ENCODE peak calls at places on chromosomes 2 and 18, in four cellular contexts. I is Caco-2; J is lower lobe of right lung; E is CD8-positive, alpha-beta T cell. R is an unnamed sample. For H3K9me3, the result is how much of the 10 kb centered on the place peaks cover.

GRCh38 chr2:62199392-62200125 is 3.6 kb downstream of the B3GNT2 start:
- DNase-seq in I (no peak), J (no peak), E (no peak), R (no peak)

GRCh38 chr2:52269696-52270485 is 1238.0 kb upstream of the NRXN1 start:
- DNase-seq in J (no peak), I (no peak), E (no peak), R (no peak)

GRCh38 chr2:23836505-23836904 is 90.4 kb downstream of the ATAD2B start:
- DNase-seq in I (no peak), E (no peak), J (no peak), R (no peak)

GRCh38 chr2:30475542-30475941 is 28.5 kb downstream of the LCLAT1 start:
- DNase-seq in I (no peak), J (no peak), E (no peak), R (no peak)

GRCh38 chr2:178886006-178886405 is 78.8 kb upstream of the TTN start:
- DNase-seq in I (no peak), J (no peak), E (no peak), R (no peak)

GRCh38 chr18:33841221-33841967 is 263.4 kb downstream of the ASXL3 start:
- DNase-seq in E (no peak), I (no peak), J (no peak), R (no peak)

GRCh38 chr2:112583497-112584133 is 794 bp upstream of the CHCHD5 start:
- DNase-seq in I (peak), E (no peak), J (no peak), R (peak)

GRCh38 chr2:229342376-229342775 is 71.3 kb upstream of the PID1 start:
- DNase-seq in I (peak), E (no peak), J (peak), R (no peak)

GRCh38 chr2:84694088-84694622 is 177.9 kb downstream of the DNAH6 start:
- DNase-seq in E (no peak), I (no peak), J (no peak), R (peak)

GRCh38 chr2:83991992-83992391 is 467.1 kb downstream of the SUCLG1 start:
- DNase-seq in J (no peak), I (no peak), E (no peak), R (no peak)

GRCh38 chr2:73728711-73729110 is 8.4 kb downstream of the TPRKB start:
- DNase-seq in I (no peak), J (no peak), E (no peak), R (no peak)

GRCh38 chr2:66982766-66983165 is 414.4 kb upstream of the ETAA1 start:
- DNase-seq in E (no peak), I (no peak), J (no peak), R (no peak)

GRCh38 chr2:208686665-208687064 is 280.1 kb downstream of the PTH2R start:
- DNase-seq in I (no peak), J (no peak), E (no peak), R (no peak)

GRCh38 chr18:32483002-32483401 is 12.3 kb upstream of the GAREM1 start:
- DNase-seq in E (no peak), I (no peak), J (no peak), R (no peak)

GRCh38 chr2:68730828-68731227 is 3.8 kb upstream of the ARHGAP25 start:
- DNase-seq in J (no peak), E (no peak), I (no peak), R (no peak)

GRCh38 chr2:173884403-173884802 is 80.8 kb downstream of the SP3 start:
- DNase-seq in I (peak), E (no peak), J (peak), R (no peak)

GRCh38 chr2:19301706-19302105 is 56.7 kb downstream of the OSR1 start:
- DNase-seq in J (no peak), E (no peak), I (no peak), R (no peak)

GRCh38 chr18:67386028-67386427 is 130.5 kb downstream of the DSEL start:
- DNase-seq in J (no peak), I (no peak), E (no peak), R (no peak)

GRCh38 chr2:190581997-190582396 is 47.5 kb upstream of the NEMP2 start:
- DNase-seq in E (no peak), J (no peak), I (no peak), R (no peak)

GRCh38 chr2:240814946-240815760 is 4.9 kb downstream of the KIF1A start:
- DNase-seq in I (no peak), J (no peak), E (no peak), R (no peak)

GRCh38 chr2:159720676-159721075 is 8.4 kb downstream of the MARCHF7 start:
- DNase-seq in J (no peak), I (no peak), E (no peak), R (no peak)

GRCh38 chr2:26630669-26631360 is 10.4 kb downstream of the CIB4 start:
- DNase-seq in I (peak), E (no peak), J (peak), R (no peak)

GRCh38 chr2:118991554-118991953 is 49.6 kb downstream of the MARCO start:
- DNase-seq in J (no peak), E (no peak), I (no peak), R (no peak)

GRCh38 chr2:158781562-158781961 is 13.6 kb upstream of the DAPL1 start:
- DNase-seq in J (no peak), I (peak), E (no peak), R (no peak)

GRCh38 chr18:9705183-9705864 is 2.8 kb upstream of the RAB31 start:
- DNase-seq in J (no peak), I (no peak), E (no peak), R (no peak)

GRCh38 chr2:238846503-238847431 is 1.1 kb upstream of the TWIST2 start:
- DNase-seq in J (peak), I (no peak), E (no peak), R (no peak)

GRCh38 chr2:126344498-126344897 is 311.5 kb upstream of the GYPC start:
- DNase-seq in I (no peak), E (no peak), J (no peak), R (no peak)

GRCh38 chr2:142849818-142850217 is 27.6 kb upstream of the KYNU start:
- DNase-seq in E (no peak), J (no peak), I (no peak), R (no peak)

GRCh38 chr2:28347596-28347995 is 45.1 kb upstream of the FOSL2 start:
- DNase-seq in E (no peak), I (no peak), J (peak), R (no peak)

GRCh38 chr18:7417742-7418141 is 149.4 kb upstream of the PTPRM start:
- DNase-seq in I (peak), E (no peak), J (no peak), R (no peak)

GRCh38 chr2:199988176-199988575 is 32.8 kb downstream of the MAIP1 start:
- DNase-seq in J (no peak), I (no peak), E (no peak), R (no peak)

GRCh38 chr2:71155846-71156245 is 25.4 kb downstream of the MPHOSPH10 start:
- DNase-seq in J (no peak), E (no peak), I (no peak), R (no peak)

GRCh38 chr2:71157124-71157802 is 26.8 kb downstream of the MPHOSPH10 start:
- DNase-seq in E (peak), J (peak), I (peak), R (peak)

GRCh38 chr2:71154279-71154678 is 23.8 kb downstream of the MPHOSPH10 start:
- DNase-seq in E (no peak), J (no peak), I (no peak), R (no peak)

GRCh38 chr2:71154798-71155197 is 24.4 kb downstream of the MPHOSPH10 start:
- DNase-seq in I (peak), J (no peak), E (no peak), R (no peak)

GRCh38 chr2:71156531-71156930 is 26.1 kb downstream of the MPHOSPH10 start:
- DNase-seq in E (no peak), I (no peak), J (no peak), R (no peak)
- H3K4me3 ChIP-seq in E (no peak), I (no peak), J (no peak), R (no peak)

DNA sequence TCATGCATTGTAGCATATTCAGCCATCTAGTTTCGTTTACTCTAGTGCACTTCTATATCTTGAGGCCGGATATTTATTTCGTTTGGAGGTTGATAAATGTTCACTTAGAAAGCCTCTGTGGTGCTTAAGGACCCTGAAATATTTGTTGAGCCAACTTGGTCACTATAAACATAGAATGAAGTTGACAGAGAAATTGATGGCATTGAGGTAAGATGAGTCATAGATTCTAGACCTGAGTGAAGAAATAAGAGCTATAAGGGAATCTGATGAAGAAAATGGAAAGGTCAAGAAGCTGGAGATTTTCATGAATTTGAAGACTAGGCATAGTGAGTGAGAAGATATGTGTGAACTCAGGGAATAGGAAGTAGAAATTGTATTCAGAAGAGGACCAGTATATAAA is 35.9 kb downstream of the EPC2 start:
- DNase-seq in E (no peak), I (no peak), J (no peak), R (no peak)
- H3K9me3 ChIP-seq in E (under half), I (under half), J (under half), R (under half)

DNA sequence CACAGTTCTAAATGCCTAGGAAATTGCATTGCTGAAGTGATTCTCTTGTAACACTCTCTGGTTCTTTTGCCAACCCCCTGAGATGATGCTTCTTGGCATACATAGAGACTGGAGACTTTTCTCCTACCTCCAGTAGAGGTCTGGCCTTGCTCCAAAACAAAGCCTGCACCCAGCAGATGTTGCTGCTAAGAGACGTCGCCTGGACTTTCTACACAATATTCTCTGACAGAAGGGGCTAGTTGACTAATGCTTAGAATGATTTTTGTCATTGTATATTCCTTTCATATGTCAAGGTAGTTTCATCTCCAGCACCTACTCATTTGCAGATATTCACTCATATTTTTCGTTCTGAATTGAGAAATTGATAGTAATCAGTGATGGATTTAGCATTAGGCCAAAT is 24.6 kb downstream of the SOWAHC start:
- DNase-seq in J (no peak), E (no peak), I (no peak), R (no peak)
- H3K4me3 ChIP-seq in J (no peak), E (no peak), I (no peak), R (no peak)

DNA sequence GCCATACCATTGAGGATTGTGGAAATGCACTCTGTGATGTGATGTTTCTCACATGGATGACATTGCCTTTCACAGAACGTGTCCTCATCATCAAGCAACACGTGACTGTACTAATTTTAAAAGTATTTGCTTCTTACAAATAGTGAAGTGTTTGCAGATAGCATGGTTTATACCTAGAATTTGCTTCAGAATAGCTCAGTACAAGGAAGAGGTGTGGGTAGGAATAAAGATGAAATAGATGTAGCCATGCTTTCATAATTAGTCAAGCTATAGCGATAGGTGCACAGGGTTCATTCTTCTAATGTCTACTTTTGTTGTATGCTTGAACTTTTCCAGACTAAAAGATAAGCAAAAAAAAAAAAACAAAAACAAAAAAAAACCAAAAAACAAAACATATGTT is 27.5 kb downstream of the MAP4K4 start:
- DNase-seq in J (no peak), E (no peak), I (no peak), R (no peak)
- H3K9me3 ChIP-seq in J (under half), E (under half), I (under half), R (under half)

DNA sequence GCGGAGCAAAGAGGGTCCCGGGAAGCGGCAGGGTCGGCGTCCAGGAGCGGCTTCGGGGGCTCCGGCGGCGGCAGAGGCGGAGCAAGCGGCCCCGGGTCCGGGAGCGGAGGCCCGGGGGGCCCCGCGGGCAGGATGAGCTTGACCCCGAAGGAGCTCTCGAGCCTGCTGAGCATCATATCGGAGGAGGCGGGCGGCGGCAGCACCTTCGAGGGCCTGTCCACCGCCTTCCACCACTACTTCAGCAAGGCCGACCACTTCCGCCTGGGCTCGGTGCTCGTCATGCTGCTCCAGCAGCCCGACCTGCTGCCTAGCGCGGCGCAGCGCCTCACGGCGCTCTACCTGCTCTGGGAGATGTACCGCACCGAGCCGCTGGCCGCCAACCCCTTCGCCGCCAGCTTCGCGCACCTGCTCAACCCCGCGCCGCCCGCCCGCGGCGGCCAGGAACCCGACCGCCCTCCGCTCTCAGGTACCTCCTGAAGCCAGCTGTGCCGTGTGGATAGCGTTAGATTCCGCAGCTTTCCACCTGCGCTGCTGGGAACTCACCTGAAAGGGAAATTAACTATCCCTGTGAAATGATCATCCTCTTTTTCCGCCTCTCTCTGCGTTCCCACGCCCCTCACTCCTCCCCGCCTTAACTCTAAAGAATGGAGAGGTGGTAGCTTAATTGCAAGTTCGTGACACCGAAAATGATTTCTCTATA is 477 bp downstream of the CNOT11 start:
- DNase-seq in E (peak), J (peak), I (peak), R (peak)
- H3K4me3 ChIP-seq in E (peak), J (peak), I (peak), R (peak)

R was measured in CD4-positive, alpha-beta memory T cell.